ENCODE peak calls at places on chromosomes 4 and X, in five cellular contexts. A is heart left ventricle, X is lung, E is dorsolateral prefrontal cortex, R is endothelial cell. Q is an unnamed sample.
A peak's percentile ranks its signal among the peaks of the same experiment; 100 is the strongest.

GRCh38 chr4:44660396-44660795 is 9.0 kb upstream of the YIPF7 start:
- DNase-seq in A (no peak), X (no peak), E (no peak), R (no peak), Q (no peak)

GRCh38 chr4:86878640-86879039 is 13.6 kb downstream of the C4orf36 start:
- DNase-seq in A (no peak), X (no peak), E (no peak), R (no peak), Q (no peak)

GRCh38 chr4:74188912-74189311 is 31.0 kb downstream of the MTHFD2L start:
- DNase-seq in A (no peak), X (no peak), E (no peak), R (no peak), Q (no peak)

GRCh38 chr4:7043521-7044414 is 596 bp downstream of the TADA2B start:
- DNase-seq in A (peak; percentile 77), X (peak; percentile 45), E (no peak), R (peak; percentile 46), Q (no peak)

GRCh38 chr4:145808021-145808650 is 128.2 kb downstream of the C4orf51 start:
- DNase-seq in A (no peak), X (no peak), E (no peak), R (peak; percentile 7), Q (no peak)

GRCh38 chrX:37405954-37406353 is 56.8 kb downstream of the PRRG1 start:
- DNase-seq in A (no peak), X (no peak), E (no peak), R (no peak), Q (no peak)

GRCh38 chrX:21725498-21725897 is 32.4 kb downstream of the SMPX start:
- DNase-seq in A (no peak), X (no peak), E (no peak), R (no peak), Q (no peak)

GRCh38 chr4:23733911-23734458 is 155.9 kb downstream of the PPARGC1A start:
- DNase-seq in A (no peak), X (no peak), E (no peak), R (no peak), Q (no peak)

GRCh38 chr4:108783666-108784463 is 21.0 kb upstream of the ETNPPL start:
- DNase-seq in A (no peak), X (no peak), E (no peak), R (no peak), Q (no peak)

GRCh38 chr4:83552924-83553323 is 17.0 kb downstream of the GPAT3 start:
- DNase-seq in A (no peak), X (no peak), E (no peak), R (no peak), Q (no peak)